ENCODE peak calls at places on chromosome 6, in five cellular contexts. C is psoas muscle, O is neural crest cell, B is endodermal cell, A is mammary epithelial cell. M is an unnamed sample.
A peak's percentile ranks its signal among the peaks of the same experiment; 100 is the strongest.

GRCh38 chr6:17281497-17282481 is 628 bp downstream of the RBM24 start:
- DNase-seq in A (no peak), B (peak; percentile 74), C (no peak), O (peak; percentile 21), M (no peak)

GRCh38 chr6:11918021-11918738 is 93.9 kb upstream of the HIVEP1 start:
- DNase-seq in O (no peak), A (peak; percentile 51), B (no peak), C (no peak), M (no peak)

GRCh38 chr6:63792846-63793245 is 157.2 kb downstream of the PHF3 start:
- DNase-seq in B (no peak), O (no peak), A (no peak), C (no peak), M (no peak)

GRCh38 chr6:32685603-32686002 is 19.1 kb upstream of the HLA-DQB1 start:
- DNase-seq in C (no peak), O (no peak), A (peak; percentile 68), B (no peak), M (no peak)

GRCh38 chr6:138973481-138974140 is 14.4 kb downstream of the REPS1 start:
- DNase-seq in A (no peak), O (no peak), B (no peak), C (no peak), M (no peak)

GRCh38 chr6:80156204-80156603 is 49.7 kb downstream of the BCKDHB start:
- DNase-seq in B (no peak), A (no peak), O (no peak), C (no peak), M (no peak)

GRCh38 chr6:88538849-88539571 is 372.9 kb upstream of the CNR1 start:
- DNase-seq in C (no peak), B (peak; percentile 22), O (no peak), A (no peak), M (no peak)

GRCh38 chr6:135514706-135515105 is 17.2 kb upstream of the AHI1 start:
- DNase-seq in O (no peak), C (no peak), A (no peak), B (peak; percentile 59), M (no peak)

GRCh38 chr6:13425971-13426931 is 61.1 kb downstream of the GFOD1 start:
- DNase-seq in B (peak; percentile 50), A (peak; percentile 68), C (peak; percentile 66), O (no peak), M (peak; percentile 81)

GRCh38 chr6:15993716-15994228 is 135.1 kb upstream of the MYLIP start:
- DNase-seq in O (no peak), C (no peak), B (no peak), A (no peak), M (no peak)

GRCh38 chr6:137303436-137303835 is 84.3 kb upstream of the IFNGR1 start:
- DNase-seq in B (no peak), C (no peak), A (no peak), O (no peak), M (no peak)

DNA sequence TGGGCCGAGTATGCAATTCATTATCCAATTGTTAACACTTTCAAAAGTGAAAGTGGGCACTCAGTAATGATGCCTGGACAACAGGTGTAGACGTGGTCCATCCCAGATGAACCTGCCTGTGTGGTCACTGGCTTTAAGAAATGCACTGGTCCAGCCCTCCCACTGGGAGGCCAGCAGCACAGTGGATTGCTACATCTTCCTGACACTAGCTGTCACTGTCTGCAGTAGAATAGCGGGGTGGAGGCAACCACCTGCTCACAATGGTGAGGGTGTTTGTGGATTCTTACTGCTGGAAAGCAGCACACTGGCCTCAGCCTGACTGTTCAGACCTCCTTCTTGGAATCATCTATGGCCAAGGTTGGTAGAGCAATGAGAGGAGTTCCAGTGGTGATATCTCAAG is 228.2 kb upstream of the PLN start:
- DNase-seq in B (no peak), C (no peak), A (no peak), O (no peak), M (no peak)
- TF ChIP-seq CTCF in B (no peak), C (peak; percentile 15), A (peak; percentile 3), O (no peak), M (no peak)

DNA sequence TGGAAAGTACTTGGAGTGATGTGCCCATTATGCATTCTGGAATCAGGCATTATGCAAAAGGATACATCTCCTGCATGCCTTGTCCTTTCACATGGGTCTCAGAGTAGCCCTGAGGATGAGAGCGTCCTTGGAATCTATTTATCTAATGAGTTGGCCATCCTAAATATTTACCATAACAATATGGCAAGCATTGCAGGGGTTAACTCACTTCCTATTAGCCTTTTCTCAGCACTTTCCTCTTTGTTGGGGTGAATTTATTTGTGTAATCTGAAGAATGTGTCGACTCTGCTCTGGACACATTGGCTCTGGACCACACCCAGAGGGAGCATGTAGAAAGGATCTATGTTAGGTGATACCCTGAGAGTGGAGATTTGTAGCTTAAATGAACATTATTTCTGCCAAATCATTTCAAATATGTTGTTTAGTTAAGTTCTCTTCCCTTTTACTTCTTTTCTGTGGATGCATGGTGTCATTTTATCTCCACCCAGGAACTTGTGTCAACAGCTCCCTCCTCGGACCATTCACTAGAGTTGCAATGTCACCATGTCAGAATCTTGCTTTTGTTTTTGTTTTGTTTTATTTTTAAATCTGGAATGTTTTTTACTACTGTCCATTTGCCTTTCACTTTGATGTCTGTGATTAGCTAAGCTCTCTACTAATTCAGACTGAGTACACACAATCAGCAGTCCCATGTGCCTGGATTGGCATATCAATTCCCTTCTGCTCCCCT is 757.0 kb upstream of the MMS22L start:
- DNase-seq in O (no peak), B (peak; percentile 60), A (peak; percentile 17), C (no peak), M (no peak)
- TF ChIP-seq CTCF in O (peak; percentile 62), B (peak; percentile 68), A (peak; percentile 49), C (no peak), M (no peak)

GRCh38 chr6:108733706-108734105 is 114.5 kb upstream of the ARMC2 start:
- DNase-seq in A (no peak), B (peak; percentile 23), C (no peak), O (no peak), M (no peak)

GRCh38 chr6:108732101-108732870 is 115.9 kb upstream of the ARMC2 start:
- DNase-seq in O (no peak), A (peak; percentile 89), B (peak; percentile 59), C (no peak), M (peak; percentile 70)

GRCh38 chr6:108730556-108731228 is 117.5 kb upstream of the ARMC2 start:
- DNase-seq in C (no peak), O (no peak), A (no peak), B (peak; percentile 65), M (peak; percentile 23)

GRCh38 chr6:108728826-108729225 is 119.4 kb upstream of the ARMC2 start:
- DNase-seq in B (no peak), O (no peak), A (no peak), C (no peak), M (no peak)

GRCh38 chr6:108731229-108731565 is 117.0 kb upstream of the ARMC2 start:
- DNase-seq in C (no peak), A (no peak), O (no peak), B (peak; percentile 52), M (peak; percentile 40)
- TF ChIP-seq CTCF in C (no peak), A (no peak), O (no peak), B (no peak), M (no peak)

GRCh38 chr6:89590133-89590532 is 48.4 kb downstream of the LYRM2 start:
- DNase-seq in O (no peak), B (peak; percentile 72), C (no peak), A (no peak), M (no peak)

GRCh38 chr6:89585156-89585555 is 53.4 kb downstream of the LYRM2 start:
- DNase-seq in A (no peak), C (no peak), O (no peak), B (no peak), M (no peak)

GRCh38 chr6:89584539-89584938 is 54.0 kb downstream of the LYRM2 start:
- DNase-seq in A (no peak), B (no peak), O (no peak), C (no peak), M (no peak)

GRCh38 chr6:89591745-89592144 is 46.8 kb downstream of the LYRM2 start:
- DNase-seq in C (no peak), O (no peak), A (no peak), B (peak; percentile 57), M (no peak)

DNA sequence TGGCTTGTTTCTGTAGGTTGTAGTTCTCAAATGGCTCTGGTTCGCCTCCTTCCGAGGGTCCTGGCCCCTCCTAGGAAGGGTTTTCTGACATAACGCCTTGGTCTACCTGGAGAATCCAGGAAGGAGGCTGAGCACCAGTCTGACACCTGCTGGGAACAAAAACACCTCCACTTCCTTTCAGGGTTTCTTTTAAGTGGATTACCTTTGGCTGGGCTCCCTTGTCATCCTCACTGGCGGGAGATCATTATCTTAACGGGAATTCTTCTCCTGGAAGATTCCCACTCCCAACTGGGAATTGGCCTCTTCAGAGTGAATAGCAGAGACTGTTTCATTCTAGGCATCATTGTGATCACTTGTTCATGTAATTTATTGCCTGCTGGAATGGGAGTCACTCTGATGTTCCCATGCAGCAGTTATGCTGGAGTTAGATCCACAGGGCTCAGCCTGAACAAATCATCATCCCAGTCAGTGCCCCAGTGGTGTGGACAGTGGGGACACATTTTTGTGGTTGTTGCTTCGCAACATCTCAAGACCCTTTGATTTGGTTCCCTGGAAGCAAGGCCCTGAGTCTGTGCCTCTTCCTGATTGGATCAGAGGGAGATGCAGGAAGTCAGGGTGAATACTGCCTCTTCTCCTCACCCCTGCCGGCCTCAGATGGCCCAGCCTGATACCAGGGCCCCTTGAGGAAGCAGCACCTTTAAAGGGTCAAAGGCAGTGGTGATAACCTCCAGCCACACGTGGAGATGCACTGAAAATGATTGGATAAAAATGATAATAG is 49.1 kb downstream of the LYRM2 start:
- DNase-seq in C (no peak), O (no peak), A (no peak), B (peak; percentile 96), M (no peak)
- TF ChIP-seq CTCF in C (no peak), O (no peak), A (no peak), B (peak; percentile 19), M (no peak)

GRCh38 chr6:148524509-148524908 is 181.9 kb downstream of the SASH1 start:
- DNase-seq in A (no peak), O (no peak), B (no peak), C (no peak), M (no peak)

GRCh38 chr6:148525453-148525852 is 182.8 kb downstream of the SASH1 start:
- DNase-seq in A (no peak), C (no peak), B (no peak), O (no peak), M (no peak)

GRCh38 chr6:148524976-148525375 is 182.3 kb downstream of the SASH1 start:
- DNase-seq in A (no peak), O (no peak), B (no peak), C (no peak), M (no peak)

GRCh38 chr6:148528292-148528691 is 185.7 kb downstream of the SASH1 start:
- DNase-seq in O (no peak), B (no peak), C (no peak), A (no peak), M (no peak)

DNA sequence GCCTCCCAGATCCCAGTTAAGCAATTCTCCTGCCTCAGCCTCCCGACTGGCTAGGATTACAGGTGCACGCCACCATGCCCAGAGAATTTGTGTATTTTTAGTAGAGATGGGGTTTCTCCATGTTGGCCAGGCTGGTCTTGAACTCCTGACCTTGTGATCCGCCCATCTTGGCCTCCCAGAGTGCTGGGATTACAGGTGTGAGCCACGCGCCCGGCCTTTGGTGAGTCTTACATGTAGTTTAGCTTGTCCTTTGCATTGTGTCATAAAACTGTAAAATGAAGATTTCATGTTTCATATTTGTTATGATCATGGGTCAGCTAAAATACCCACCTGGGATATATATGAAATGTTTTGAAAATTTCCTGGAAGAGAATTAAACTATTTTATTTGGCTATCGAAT is 183.5 kb downstream of the SASH1 start:
- DNase-seq in A (no peak), B (no peak), O (no peak), C (no peak), M (no peak)
- TF ChIP-seq CTCF in A (no peak), B (no peak), O (no peak), C (no peak), M (no peak)

GRCh38 chr6:155693573-155694428 is 238.2 kb upstream of the NOX3 start:
- DNase-seq in C (no peak), B (no peak), A (no peak), O (no peak), M (no peak)
- TF ChIP-seq CTCF in C (no peak), B (no peak), A (no peak), O (no peak), M (no peak)